ENCODE peak calls at places on chromosome 7, in nine cellular contexts. W is IMR-90, U is sigmoid colon, S is heart left ventricle, Z is cardiac muscle cell, T is adrenal gland, V is transverse colon, F is A549, L is ovary. B is an unnamed sample. For H3K4me1, the result is how much of the 10 kb centered on the place peaks cover.

GRCh38 chr7:124152859-124153692 is 120.2 kb upstream of the TMEM229A start:
- DNase-seq in F (peak), U (no peak), L (no peak), W (peak), S (no peak), V (no peak), T (no peak), Z (peak), B (no peak)

GRCh38 chr7:2012981-2013380 is 219.8 kb downstream of the MAD1L1 start:
- DNase-seq in V (no peak), Z (peak), W (peak), U (peak), L (no peak), F (no peak), T (no peak), S (peak), B (no peak)

GRCh38 chr7:158650821-158651225 is 53.8 kb downstream of the NCAPG2 start:
- DNase-seq in F (no peak), L (no peak), Z (peak), W (peak), S (no peak), V (no peak), U (no peak), T (no peak), B (no peak)

GRCh38 chr7:147305827-147306226 is 1189.2 kb downstream of the CNTNAP2 start:
- DNase-seq in Z (no peak), U (no peak), W (no peak), F (no peak), L (no peak), V (no peak), T (no peak), S (no peak), B (no peak)

GRCh38 chr7:70571403-70571911 is 560.5 kb upstream of the GALNT17 start:
- DNase-seq in T (no peak), U (no peak), Z (peak), L (no peak), S (no peak), W (peak), F (peak), V (peak), B (no peak)

GRCh38 chr7:73707045-73707631 is 12.3 kb downstream of the STX1A start:
- DNase-seq in F (peak), W (no peak), U (no peak), T (no peak), Z (no peak), L (no peak), V (peak), S (no peak), B (peak)

GRCh38 chr7:143490719-143491306 is 13.1 kb downstream of the TAS2R41 start:
- DNase-seq in V (no peak), F (no peak), L (no peak), W (no peak), T (no peak), U (no peak), Z (peak), S (peak), B (no peak)

GRCh38 chr7:69932034-69932628 is 333.9 kb downstream of the AUTS2 start:
- DNase-seq in Z (peak), V (no peak), F (peak), T (peak), W (peak), S (no peak), U (no peak), L (peak), B (no peak)

GRCh38 chr7:39811161-39811614 is 138.9 kb upstream of the CDK13 start:
- DNase-seq in F (no peak), T (no peak), L (no peak), U (no peak), Z (peak), W (peak), S (no peak), V (no peak), B (no peak)

GRCh38 chr7:66500087-66500486 is 128.6 kb upstream of the KCTD7 start:
- DNase-seq in V (no peak), T (no peak), L (no peak), Z (no peak), S (no peak), U (peak), F (no peak), W (no peak), B (no peak)

GRCh38 chr7:112571852-112572607 is 91.2 kb downstream of the LSMEM1 start:
- DNase-seq in Z (no peak), V (peak), T (no peak), S (no peak), F (no peak), W (no peak), U (no peak), L (no peak), B (no peak)

GRCh38 chr7:18457832-18458231 is 37.7 kb upstream of the HDAC9 start:
- DNase-seq in U (no peak), S (no peak), W (no peak), T (no peak), Z (peak), L (no peak), V (no peak), F (no peak), B (no peak)

GRCh38 chr7:157302314-157302711 is 34.5 kb upstream of the DNAJB6 start:
- DNase-seq in U (peak), Z (no peak), F (no peak), L (no peak), W (peak), V (peak), T (no peak), S (peak), B (peak)

GRCh38 chr7:9407816-9408215 is 974.4 kb downstream of the NXPH1 start:
- DNase-seq in F (no peak), V (no peak), S (no peak), L (no peak), U (no peak), T (no peak), Z (no peak), W (no peak), B (no peak)

GRCh38 chr7:132553031-132553430 is 23.2 kb downstream of the PLXNA4 start:
- DNase-seq in F (no peak), Z (no peak), L (no peak), V (no peak), U (no peak), W (no peak), S (no peak), T (no peak), B (no peak)

GRCh38 chr7:95550546-95550945 is 45.8 kb downstream of the PDK4 start:
- DNase-seq in U (no peak), S (no peak), V (no peak), Z (no peak), T (no peak), W (no peak), F (no peak), L (no peak), B (no peak)
- H3K4me1 ChIP-seq in U (under half), S (under half), V (half or more), Z (under half), T (under half), W (under half), F (under half), L (under half), B (under half)

GRCh38 chr7:84372712-84373111 is 178.1 kb upstream of the SEMA3A start:
- DNase-seq in S (no peak), L (no peak), F (no peak), U (no peak), Z (peak), W (peak), T (no peak), V (no peak), B (no peak)

GRCh38 chr7:84368122-84368521 is 173.5 kb upstream of the SEMA3A start:
- DNase-seq in U (no peak), T (no peak), S (no peak), V (no peak), L (no peak), W (no peak), F (no peak), Z (no peak), B (no peak)

GRCh38 chr7:84370114-84370513 is 175.5 kb upstream of the SEMA3A start:
- DNase-seq in Z (no peak), V (no peak), T (no peak), L (no peak), U (no peak), F (no peak), S (no peak), W (peak), B (no peak)

GRCh38 chr7:84372155-84372621 is 177.6 kb upstream of the SEMA3A start:
- DNase-seq in Z (peak), T (no peak), S (no peak), V (no peak), L (no peak), W (peak), F (no peak), U (no peak), B (no peak)
- H3K4me3 ChIP-seq in Z (no peak), T (no peak), S (no peak), V (no peak), L (no peak), W (peak), F (no peak), U (no peak), B (no peak)

GRCh38 chr7:6478186-6478585 is 30.4 kb upstream of the DAGLB start:
- DNase-seq in U (no peak), W (no peak), T (no peak), L (no peak), S (no peak), V (no peak), Z (no peak), F (no peak), B (no peak)

GRCh38 chr7:6479067-6479466 is 31.3 kb upstream of the DAGLB start:
- DNase-seq in L (no peak), S (no peak), U (no peak), T (no peak), Z (no peak), V (no peak), W (no peak), F (no peak), B (no peak)

GRCh38 chr7:6482307-6482706 is 34.6 kb upstream of the DAGLB start:
- DNase-seq in V (peak), W (no peak), U (no peak), S (no peak), Z (no peak), L (no peak), F (no peak), T (no peak), B (no peak)

GRCh38 chr7:6481445-6481844 is 33.7 kb upstream of the DAGLB start:
- DNase-seq in T (no peak), F (no peak), W (no peak), Z (no peak), U (no peak), L (no peak), S (no peak), V (no peak), B (no peak)

GRCh38 chr7:6480323-6480660 is 32.5 kb upstream of the DAGLB start:
- DNase-seq in V (no peak), T (no peak), U (no peak), W (no peak), Z (no peak), L (no peak), F (no peak), S (no peak), B (no peak)
- H3K4me1 ChIP-seq in V (half or more), T (under half), U (under half), W (under half), Z (under half), L (under half), F (under half), S (half or more), B (under half)

DNA sequence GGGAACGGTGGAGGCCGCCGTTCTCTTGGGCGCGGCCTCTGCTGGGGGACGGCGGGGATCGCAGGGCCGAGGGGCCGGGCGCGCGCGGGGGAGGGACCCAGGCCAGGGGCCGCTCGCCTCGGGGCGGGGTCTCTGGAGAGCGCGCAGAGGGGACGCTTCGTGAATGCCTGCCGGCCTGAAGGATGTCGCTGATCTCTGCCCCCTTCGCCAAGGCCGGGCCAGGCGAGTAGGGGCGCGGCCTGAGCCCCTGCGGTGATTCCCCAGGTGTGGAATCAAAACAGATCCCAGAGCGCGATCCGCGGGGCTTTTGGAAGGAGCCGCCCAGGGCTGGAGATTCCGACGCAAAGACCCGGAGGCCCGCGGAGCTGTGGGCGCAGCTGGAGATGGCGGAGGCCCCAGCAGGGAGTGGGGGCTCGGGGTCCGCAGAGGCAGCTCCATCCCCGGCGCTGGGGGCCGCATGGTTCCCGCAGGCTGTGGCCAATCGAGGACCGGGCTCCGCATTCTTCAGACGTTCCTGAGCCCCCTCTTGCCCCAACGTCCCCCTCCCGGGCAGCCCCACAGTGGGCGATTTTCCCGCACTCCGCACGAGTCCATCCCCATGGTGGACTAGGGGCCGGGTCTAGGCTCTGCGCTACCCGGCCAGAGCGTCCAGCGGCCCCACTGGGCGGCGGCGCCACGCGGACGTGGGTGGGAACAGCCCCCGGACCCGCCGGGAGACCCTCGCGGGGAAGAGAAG is 166.0 kb downstream of the ACTR3B start:
- DNase-seq in S (no peak), V (no peak), W (no peak), T (no peak), U (no peak), L (no peak), F (no peak), Z (no peak), B (no peak)
- H3K4me3 ChIP-seq in S (peak), V (no peak), W (no peak), T (no peak), U (peak), L (peak), F (no peak), Z (peak), B (no peak)